ENCODE peak calls at places on chromosome 18, in five cellular contexts. E is SK-N-SH, I is IMR-90, F is K562, W is left ventricle myocardium inferior. H is an unnamed sample. For H3K36me3, the result is how much of the 10 kb centered on the place peaks cover.

GRCh38 chr18:53796042-53796729 is 428.3 kb downstream of the MBD2 start:
- DNase-seq in I (peak), E (no peak), W (no peak), F (no peak), H (no peak)

GRCh38 chr18:14104906-14105748 is 27.1 kb downstream of the ZNF519 start:
- DNase-seq in F (no peak), I (no peak), W (no peak), E (no peak), H (no peak)

GRCh38 chr18:5295231-5295920 is at the start of gene ZBTB14:
- DNase-seq in W (peak), F (peak), E (peak), I (peak), H (no peak)

GRCh38 chr18:8536226-8536625 is 73.0 kb upstream of the RAB12 start:
- DNase-seq in I (no peak), F (no peak), W (no peak), E (peak), H (no peak)

GRCh38 chr18:62061812-62062211 is 125.0 kb downstream of the PIGN start:
- DNase-seq in W (no peak), I (no peak), F (no peak), E (no peak), H (no peak)

GRCh38 chr18:79397830-79398761 is 2.4 kb downstream of the NFATC1 start:
- DNase-seq in F (no peak), I (no peak), E (no peak), W (peak), H (no peak)

GRCh38 chr18:36015629-36016028 is 43.1 kb downstream of the RMP24 start:
- DNase-seq in I (no peak), E (no peak), F (no peak), W (no peak), H (no peak)

GRCh38 chr18:75406491-75407445 is 20.7 kb downstream of the SMIM21 start:
- DNase-seq in E (no peak), F (no peak), I (no peak), W (no peak), H (no peak)

GRCh38 chr18:62755454-62755853 is 40.1 kb downstream of the PHLPP1 start:
- DNase-seq in W (no peak), F (no peak), E (no peak), I (no peak), H (no peak)

GRCh38 chr18:57762686-57763085 is 40.4 kb downstream of the ATP8B1 start:
- DNase-seq in F (no peak), E (no peak), W (no peak), I (no peak), H (no peak)

GRCh38 chr18:39586696-39587095 is 2021.1 kb upstream of the CELF4 start:
- DNase-seq in I (no peak), E (no peak), W (no peak), F (no peak), H (no peak)

GRCh38 chr18:56508637-56509036 is 129.8 kb downstream of the TXNL1 start:
- DNase-seq in F (no peak), E (no peak), W (no peak), I (no peak), H (no peak)

GRCh38 chr18:33802955-33803354 is 224.9 kb downstream of the ASXL3 start:
- DNase-seq in I (no peak), W (no peak), E (no peak), F (no peak), H (no peak)

GRCh38 chr18:34901299-34901698 is 139.9 kb upstream of the MAPRE2 start:
- DNase-seq in F (no peak), W (no peak), I (peak), E (no peak), H (no peak)

GRCh38 chr18:24270937-24271380 is 126.7 kb downstream of the OSBPL1A start:
- DNase-seq in F (no peak), W (no peak), I (peak), E (no peak), H (no peak)

GRCh38 chr18:3319399-3319798 is 57.5 kb downstream of the MYL12B start:
- DNase-seq in F (no peak), I (no peak), W (no peak), E (no peak), H (no peak)

GRCh38 chr18:76801567-76802505 is 20.5 kb upstream of the ZNF236 start:
- DNase-seq in E (peak), F (peak), W (peak), I (peak), H (no peak)

GRCh38 chr18:60452424-60452823 is 79.8 kb upstream of the MC4R start:
- DNase-seq in F (no peak), W (no peak), E (peak), I (peak), H (no peak)

GRCh38 chr18:22284581-22285230 is 115.3 kb downstream of the GATA6 start:
- DNase-seq in I (no peak), E (no peak), W (no peak), F (no peak), H (no peak)

GRCh38 chr18:27996792-27997191 is 180.1 kb downstream of the CDH2 start:
- DNase-seq in F (no peak), I (peak), E (no peak), W (no peak), H (no peak)

GRCh38 chr18:40338284-40338683 is 1616.8 kb upstream of the PIK3C3 start:
- DNase-seq in W (no peak), I (no peak), F (no peak), E (no peak), H (no peak)

GRCh38 chr18:6752200-6752873 is 22.8 kb downstream of the ARHGAP28 start:
- DNase-seq in W (no peak), E (no peak), I (peak), F (no peak), H (no peak)

GRCh38 chr18:23716516-23716915 is 27.3 kb downstream of the LAMA3 start:
- DNase-seq in F (no peak), W (no peak), I (peak), E (no peak), H (no peak)

GRCh38 chr18:32980896-32981295 is 208.1 kb upstream of the KLHL14 start:
- DNase-seq in I (no peak), F (no peak), W (no peak), E (no peak), H (no peak)

GRCh38 chr18:13943338-13943737 is 28.0 kb upstream of the MC2R start:
- DNase-seq in F (no peak), I (no peak), W (no peak), E (no peak), H (no peak)

GRCh38 chr18:58257461-58257860 is 213.4 kb downstream of the NEDD4L start:
- DNase-seq in W (no peak), F (peak), I (peak), E (no peak), H (no peak)

GRCh38 chr18:77148289-77148688 is 15.7 kb upstream of the MBP start:
- DNase-seq in E (no peak), W (no peak), I (no peak), F (no peak), H (no peak)

GRCh38 chr18:76405761-76406356 is 89.2 kb downstream of the ZNF516 start:
- DNase-seq in W (peak), E (peak), I (peak), F (peak), H (no peak)

DNA sequence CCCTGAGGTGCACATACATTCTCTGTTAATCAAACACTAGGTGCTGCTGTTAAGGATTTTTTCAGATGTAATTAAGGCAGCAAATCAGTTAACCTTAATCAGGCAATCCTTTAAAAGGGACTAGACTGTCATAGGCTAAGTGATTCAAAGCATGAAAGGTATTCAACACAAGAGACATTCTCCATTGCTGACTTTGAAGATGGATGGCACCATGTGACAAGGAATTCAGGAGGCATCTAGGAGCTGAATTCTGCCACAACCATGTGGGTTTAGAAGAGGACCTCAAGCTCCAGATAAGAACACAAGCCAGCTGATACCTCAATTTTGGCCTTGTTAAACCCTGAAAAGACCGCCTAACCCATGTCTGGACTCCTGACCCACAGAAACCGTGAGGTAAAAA is 84.0 kb downstream of the SMAD2 start:
- DNase-seq in E (no peak), F (no peak), I (no peak), W (no peak), H (no peak)
- H3K36me3 ChIP-seq in E (half or more), F (under half), I (under half), W (under half), H (under half)

GRCh38 chr18:10516078-10516477 is 9.7 kb upstream of the NAPG start:
- DNase-seq in F (no peak), I (no peak), W (no peak), E (no peak), H (no peak)
- H3K27ac ChIP-seq in F (no peak), I (no peak), W (peak), E (no peak), H (peak)

DNA sequence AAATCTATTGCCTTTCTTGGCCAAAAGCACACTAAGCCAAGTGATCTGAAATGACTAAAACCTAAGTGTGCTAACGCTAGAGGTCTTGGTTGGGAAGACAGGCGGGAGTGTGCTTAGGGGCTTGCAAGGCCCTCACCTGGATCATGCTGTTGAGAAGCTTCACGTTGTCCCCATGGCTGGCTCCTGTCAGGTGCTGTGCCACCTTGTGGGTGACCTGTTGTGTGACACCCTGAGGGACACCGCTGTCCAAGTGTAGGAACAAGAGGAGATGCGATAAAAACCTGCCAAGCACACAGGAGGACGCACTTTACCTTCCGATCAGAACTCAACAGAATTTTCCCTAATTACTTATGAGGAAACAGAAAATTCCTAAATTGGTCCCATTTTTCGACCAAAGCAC is 50.8 kb downstream of the EPG5 start:
- DNase-seq in W (no peak), E (no peak), F (peak), I (no peak), H (no peak)
- H3K36me3 ChIP-seq in W (half or more), E (half or more), F (under half), I (under half), H (under half)

GRCh38 chr18:12606592-12607315 is 51.2 kb downstream of the SPIRE1 start:
- DNase-seq in E (no peak), W (no peak), I (peak), F (no peak), H (no peak)
- H3K27ac ChIP-seq in E (peak), W (peak), I (peak), F (peak), H (no peak)

GRCh38 chr18:11885278-11885991 is 22.7 kb downstream of the MPPE1 start:
- DNase-seq in I (no peak), W (no peak), E (no peak), F (no peak), H (no peak)

GRCh38 chr18:11886629-11887028 is 21.5 kb downstream of the MPPE1 start:
- DNase-seq in W (no peak), E (no peak), I (no peak), F (no peak), H (no peak)

GRCh38 chr18:11883153-11883552 is 25.0 kb downstream of the MPPE1 start:
- DNase-seq in I (peak), F (no peak), E (no peak), W (no peak), H (no peak)

GRCh38 chr18:11887305-11888262 is 20.5 kb downstream of the MPPE1 start:
- DNase-seq in F (no peak), E (no peak), W (no peak), I (no peak), H (no peak)

GRCh38 chr18:11884396-11885030 is 23.6 kb downstream of the MPPE1 start:
- DNase-seq in F (no peak), E (no peak), I (no peak), W (no peak), H (no peak)
- H3K36me3 ChIP-seq in F (under half), E (under half), I (under half), W (half or more), H (under half)

GRCh38 chr18:9914584-9915290 is 921 bp downstream of the VAPA start:
- DNase-seq in I (peak), F (peak), W (peak), E (no peak), H (no peak)
- H3K27ac ChIP-seq in I (peak), F (peak), W (peak), E (peak), H (peak)

GRCh38 chr18:26438980-26439379 is 109.4 kb downstream of the KCTD1 start:
- DNase-seq in W (no peak), E (no peak), F (no peak), I (no peak), H (no peak)
- H3K36me3 ChIP-seq in W (under half), E (under half), F (under half), I (under half), H (under half)

GRCh38 chr18:11566236-11566965 is 43.0 kb upstream of the SLC35G4 start:
- DNase-seq in W (no peak), I (no peak), E (no peak), F (no peak), H (no peak)
- H3K27ac ChIP-seq in W (no peak), I (no peak), E (no peak), F (no peak), H (no peak)

DNA sequence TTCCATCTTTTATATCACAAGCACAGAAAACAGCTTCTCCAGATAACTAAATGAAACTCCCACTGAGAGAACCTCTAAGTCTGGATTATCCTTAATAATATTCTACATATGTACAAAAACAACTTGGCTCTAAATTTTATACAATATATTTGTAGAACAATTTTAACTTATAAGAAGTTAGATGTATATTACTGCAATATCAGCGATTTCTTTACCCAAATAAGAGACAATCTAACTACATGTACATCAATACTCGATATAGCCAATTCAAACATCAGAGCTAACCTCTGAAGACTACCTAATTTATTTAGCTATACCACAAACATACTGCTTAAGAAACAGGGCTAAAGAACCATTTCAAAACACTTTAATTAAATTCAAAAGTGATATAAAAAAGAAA is 148.6 kb downstream of the ROCK1 start:
- DNase-seq in F (no peak), I (no peak), W (no peak), E (no peak), H (no peak)
- H3K36me3 ChIP-seq in F (under half), I (under half), W (under half), E (half or more), H (under half)

DNA sequence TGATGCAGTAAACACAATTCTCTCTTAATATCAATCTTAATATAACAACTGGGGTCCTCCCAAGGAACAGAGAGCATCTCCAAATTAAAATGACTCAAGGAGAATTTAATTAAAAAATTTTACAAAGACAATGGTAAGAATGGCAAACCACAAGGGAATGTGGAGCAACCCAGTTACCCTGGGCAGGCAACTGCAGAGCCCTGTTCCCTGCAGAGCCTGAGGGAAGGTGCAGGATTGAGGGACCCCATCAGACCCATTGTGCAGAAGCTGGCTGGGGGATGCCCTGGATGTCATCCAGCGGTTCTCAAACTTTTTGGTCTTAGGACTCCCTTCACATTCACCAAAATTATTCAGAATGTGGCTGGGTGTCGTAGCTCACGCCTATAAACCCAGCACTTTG is 262.8 kb downstream of the FBXO15 start:
- DNase-seq in W (no peak), I (no peak), E (no peak), F (no peak), H (no peak)
- H3K27ac ChIP-seq in W (no peak), I (no peak), E (no peak), F (no peak), H (no peak)